ENCODE peak calls at places on chromosomes 3 and 15, in seven cellular contexts. T is iPS-NIHi11; S is type B pancreatic cell; C is right atrium auricular region; K is mesenteric fat pad; E is aorta; Z is activated CD4-positive, alpha-beta T cell treated with anti-CD3 and anti-CD28 coated beads, Interleukin-2, amount 10 ng/mL, durations not matched to agents 24 days and 14 days. Q is an unnamed sample.
A peak's percentile ranks its signal among the peaks of the same experiment; 100 is the strongest.

GRCh38 chr3:16723994-16724393 is 118.8 kb upstream of the DAZL start:
- DNase-seq in T (peak; percentile 65), S (no peak), C (no peak), K (no peak), E (no peak), Z (no peak), Q (no peak)

GRCh38 chr3:53493997-53494791 is at the start of gene CACNA1D:
- DNase-seq in T (peak; percentile 89), S (peak; percentile 73), C (no peak), K (no peak), E (no peak), Z (no peak), Q (no peak)

GRCh38 chr3:69079269-69080159 is 651 bp downstream of the UBA3 start:
- DNase-seq in T (peak; percentile 48), S (no peak), C (no peak), K (no peak), E (no peak), Z (peak; percentile 77), Q (no peak)

GRCh38 chr15:76625267-76625666 is 279.9 kb downstream of the SCAPER start:
- DNase-seq in T (peak; percentile 11), S (no peak), C (no peak), K (no peak), E (no peak), Z (no peak), Q (no peak)

GRCh38 chr15:101256756-101257155 is 4.9 kb upstream of the CHSY1 start:
- DNase-seq in T (no peak), S (no peak), C (no peak), K (no peak), E (no peak), Z (peak; percentile 75), Q (no peak)

GRCh38 chr3:195081242-195081963 is 189.6 kb downstream of the XXYLT1 start:
- DNase-seq in T (peak; percentile 55), S (no peak), C (no peak), K (no peak), E (peak; percentile 73), Z (no peak), Q (no peak)

GRCh38 chr3:24197809-24198208 is 252.7 kb downstream of the NR1D2 start:
- DNase-seq in T (peak; percentile 47), S (no peak), C (no peak), K (no peak), E (no peak), Z (no peak), Q (no peak)

GRCh38 chr3:178082508-178082907 is 453.7 kb upstream of the KCNMB2 start:
- DNase-seq in T (peak; percentile 9), S (no peak), C (no peak), K (no peak), E (no peak), Z (no peak), Q (no peak)

Q was measured in vagina.